ENCODE peak calls at places on chromosomes 11 and 22, in nine cellular contexts. S is cardiac fibroblast, K is left ventricle myocardium inferior, X is Peyer's patch, P is lower lobe of right lung, Q is astrocyte of the spinal cord, N is body of pancreas, G is mucosa of descending colon, V is neural progenitor cell. R is an unnamed sample.

GRCh38 chr11:9459573-9460321 is 1.1 kb upstream of the ZNF143 start:
- DNase-seq in Q (peak; percentile 75), S (peak; percentile 71), X (no peak), G (peak; percentile 53), N (peak; percentile 33), K (no peak), P (no peak), V (no peak), R (no peak)

GRCh38 chr22:48188211-48188845 is 1425.9 kb downstream of the TBC1D22A start:
- DNase-seq in V (no peak), S (no peak), K (no peak), Q (no peak), N (no peak), X (no peak), G (peak; percentile 17), P (no peak), R (no peak)

GRCh38 chr22:47605886-47606285 is 843.4 kb downstream of the TBC1D22A start:
- DNase-seq in S (no peak), Q (no peak), X (peak; percentile 25), V (no peak), G (no peak), K (no peak), N (no peak), P (peak; percentile 6), R (no peak)

GRCh38 chr11:109960831-109961230 is 132.4 kb upstream of the ZC3H12C start:
- DNase-seq in N (peak; percentile 83), S (peak; percentile 93), P (no peak), Q (peak; percentile 86), X (no peak), K (peak; percentile 63), G (peak; percentile 30), V (peak; percentile 61), R (no peak)

GRCh38 chr11:26931248-26931631 is 62.7 kb upstream of the FIBIN start:
- DNase-seq in G (peak; percentile 17), S (peak; percentile 58), Q (peak; percentile 61), V (no peak), P (no peak), X (no peak), N (no peak), K (peak; percentile 25), R (peak; percentile 41)

GRCh38 chr22:50305658-50306566 is 1.5 kb downstream of the PLXNB2 start:
- DNase-seq in K (peak; percentile 84), S (peak; percentile 95), G (peak; percentile 89), Q (peak; percentile 89), V (peak; percentile 52), N (peak; percentile 80), P (peak; percentile 93), X (peak; percentile 90), R (no peak)

GRCh38 chr11:97361812-97362378 is 972.1 kb downstream of the JRKL start:
- DNase-seq in X (no peak), G (no peak), P (no peak), N (no peak), Q (peak; percentile 72), S (peak; percentile 57), V (no peak), K (no peak), R (no peak)

GRCh38 chr11:88384004-88384677 is 46.6 kb upstream of the CTSC start:
- DNase-seq in G (no peak), S (peak; percentile 68), Q (peak; percentile 69), V (no peak), P (no peak), N (no peak), X (no peak), K (no peak), R (no peak)

GRCh38 chr11:46641639-46642038 is 24.3 kb downstream of the ATG13 start:
- DNase-seq in K (no peak), X (no peak), P (no peak), V (no peak), N (no peak), Q (no peak), G (no peak), S (no peak), R (no peak)

GRCh38 chr11:6695377-6695776 is 12.2 kb upstream of the MRPL17 start:
- DNase-seq in N (no peak), K (no peak), P (no peak), X (no peak), G (no peak), S (peak; percentile 91), Q (peak; percentile 73), V (no peak), R (no peak)

GRCh38 chr11:115959098-115959497 is 454.9 kb upstream of the CADM1 start:
- DNase-seq in Q (no peak), K (no peak), V (no peak), X (no peak), S (no peak), N (peak; percentile 20), G (no peak), P (no peak), R (no peak)

GRCh38 chr11:36713715-36714114 is 115.7 kb upstream of the RAG2 start:
- DNase-seq in Q (no peak), P (no peak), K (no peak), S (no peak), G (peak; percentile 9), V (no peak), X (no peak), N (no peak), R (no peak)

GRCh38 chr11:74815966-74816365 is 67.3 kb downstream of the RNF169 start:
- DNase-seq in X (no peak), V (peak; percentile 4), S (no peak), K (no peak), P (no peak), N (no peak), Q (no peak), G (no peak), R (no peak)

GRCh38 chr11:61334434-61335354 is 1.7 kb downstream of the TKFC start:
- DNase-seq in N (peak; percentile 70), V (no peak), S (peak; percentile 42), Q (peak; percentile 44), P (no peak), K (no peak), X (peak; percentile 82), G (no peak), R (no peak)

GRCh38 chr11:125092669-125093068 is 18.8 kb downstream of the TMEM218 start:
- DNase-seq in K (no peak), N (no peak), X (no peak), Q (no peak), S (no peak), G (no peak), V (no peak), P (no peak), R (no peak)

GRCh38 chr22:39292561-39293074 is 26.8 kb downstream of the RPL3 start:
- DNase-seq in N (peak; percentile 96), P (peak; percentile 95), Q (peak; percentile 96), K (peak; percentile 92), X (peak; percentile 81), S (peak; percentile 93), V (peak; percentile 77), G (peak; percentile 78), R (peak; percentile 79)

GRCh38 chr11:2526808-2527381 is 82.1 kb downstream of the KCNQ1 start:
- DNase-seq in X (peak; percentile 87), G (peak; percentile 84), P (peak; percentile 82), N (peak; percentile 30), V (no peak), K (peak; percentile 37), Q (no peak), S (no peak), R (peak; percentile 35)

GRCh38 chr22:29205598-29206371 is at the start of gene EMID1:
- DNase-seq in X (no peak), K (peak; percentile 37), G (peak; percentile 40), S (peak; percentile 9), P (peak; percentile 59), Q (no peak), V (peak; percentile 79), N (peak; percentile 74), R (no peak)
- TF ChIP-seq CTCF in X (no peak), K (peak; percentile 31), G (no peak), S (peak; percentile 21), P (peak; percentile 19), Q (peak; percentile 38), V (peak; percentile 20), N (peak; percentile 11), R (no peak)

DNA sequence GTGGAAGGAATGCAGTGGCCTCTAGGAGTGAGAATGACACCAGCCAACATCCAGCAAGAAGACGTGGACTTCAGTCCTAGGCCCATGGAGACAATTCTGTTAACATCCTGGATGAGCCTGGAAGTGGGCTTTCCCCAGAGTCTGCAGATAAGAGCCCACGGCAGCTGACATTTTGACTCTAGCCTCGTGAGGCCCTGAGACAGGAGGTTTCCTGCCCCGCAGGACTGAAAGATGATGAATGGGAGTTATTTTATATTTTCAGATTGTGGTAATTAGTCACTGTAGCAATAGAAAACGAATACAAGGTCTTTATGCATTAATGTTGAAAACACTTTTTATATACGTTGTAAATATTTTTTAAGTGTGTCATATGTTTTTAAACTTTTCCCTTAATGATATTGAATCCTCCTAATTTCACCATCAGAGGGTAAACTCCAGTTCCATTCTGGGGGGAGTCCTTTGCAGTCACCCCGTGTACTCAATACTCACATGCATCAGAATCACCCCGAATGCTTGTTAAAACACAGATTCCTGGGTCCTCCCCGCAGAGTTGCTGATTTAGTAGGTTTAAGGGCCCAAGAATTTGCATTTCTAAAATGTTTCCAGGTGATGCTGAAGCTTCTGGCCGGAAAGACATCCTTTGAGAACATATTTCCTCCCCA is 545 bp upstream of the TPCN2 start:
- DNase-seq in X (no peak), K (no peak), Q (peak; percentile 9), S (peak; percentile 24), V (no peak), G (no peak), N (no peak), P (no peak), R (no peak)
- H3K4me3 ChIP-seq in X (peak overlapping the region; percentile 85), K (peak overlapping the region; percentile 82), Q (peak overlapping the region; percentile 76), S (peak overlapping the region; percentile 71), V (peak overlapping the region; percentile 90), G (no peak overlapping the region), N (no peak overlapping the region), P (peak overlapping the region; percentile 95), R (peak overlapping the region; percentile 70)

GRCh38 chr11:13772223-13773046 is 104.0 kb downstream of the FAR1 start:
- DNase-seq in K (no peak), X (no peak), S (peak; percentile 80), P (no peak), Q (peak; percentile 70), N (peak; percentile 9), G (peak; percentile 64), V (peak; percentile 81), R (no peak)
- TF ChIP-seq CTCF in K (peak; percentile 54), X (peak; percentile 19), S (no peak), P (peak; percentile 47), Q (peak; percentile 26), N (peak; percentile 26), G (no peak), V (peak; percentile 87), R (peak; percentile 57)

DNA sequence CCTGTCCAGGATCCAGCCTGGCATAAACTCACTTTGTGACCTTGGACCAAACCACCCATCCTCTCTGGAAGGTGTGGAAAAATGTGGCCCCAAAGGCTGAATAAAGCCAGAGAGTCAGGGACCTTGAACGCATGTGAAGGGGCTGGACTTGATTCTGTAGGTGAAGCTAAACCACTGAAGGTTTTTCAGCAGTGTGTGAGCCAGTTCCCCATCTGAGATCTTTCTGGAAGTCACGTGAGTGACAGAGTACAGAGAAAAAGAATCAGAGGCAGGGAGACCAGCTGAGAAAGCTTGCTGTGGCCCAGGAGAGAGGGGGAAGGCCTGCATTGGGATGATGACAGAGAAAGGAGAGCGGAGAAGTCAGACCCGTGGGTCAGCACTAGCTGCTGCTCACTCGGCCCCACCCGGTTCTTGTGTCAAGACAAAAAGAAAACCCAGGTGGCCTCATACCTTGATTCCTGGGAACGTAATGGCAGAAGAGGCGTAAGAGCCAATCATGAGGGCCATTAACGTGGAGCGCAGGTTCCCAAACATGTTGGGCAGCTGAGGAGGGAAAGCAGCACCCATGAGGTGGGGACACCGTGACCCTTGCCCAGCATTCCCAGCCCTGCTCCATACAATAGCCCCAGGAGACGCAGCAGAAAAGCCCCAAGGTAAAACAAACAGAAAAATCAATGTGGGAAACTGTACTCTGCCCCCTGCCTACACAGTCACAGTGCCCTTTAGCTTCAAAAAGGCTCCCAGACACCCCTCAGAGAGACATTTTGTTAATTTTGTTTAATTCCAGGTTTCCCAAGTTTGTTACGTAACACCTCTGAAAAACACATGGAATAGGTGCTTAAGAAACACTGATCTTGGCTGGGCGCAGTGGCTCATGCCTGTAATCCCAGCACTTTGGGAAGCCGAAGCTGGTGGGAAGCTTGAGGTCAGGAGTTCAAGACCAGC is 17.9 kb downstream of the SLC43A1 start:
- DNase-seq in Q (no peak), V (no peak), N (peak; percentile 65), K (no peak), S (no peak), G (no peak), P (no peak), X (no peak), R (no peak)
- H3K4me3 ChIP-seq in Q (no peak overlapping the region), V (no peak overlapping the region), N (no peak overlapping the region), K (no peak overlapping the region), S (no peak overlapping the region), G (no peak overlapping the region), P (no peak overlapping the region), X (no peak overlapping the region), R (no peak overlapping the region)